ENCODE peak calls at places on chromosomes 5 and 9, in five cellular contexts. T, O, J, W and Z are unnamed samples.

GRCh38 chr9:21527579-21527978 is 45.5 kb upstream of the IFNE start:
- DNase-seq in W (no peak), J (no peak), O (no peak), T (peak; percentile 10), Z (no peak)

GRCh38 chr9:130445268-130445983 is 665 bp downstream of the ASS1 start:
- DNase-seq in J (peak; percentile 30), T (no peak), W (no peak), O (no peak), Z (peak; percentile 8)

GRCh38 chr5:108386345-108387061 is 4.6 kb upstream of the FBXL17 start:
- DNase-seq in W (no peak), O (no peak), J (peak; percentile 9), T (no peak), Z (no peak)

GRCh38 chr9:136648746-136649145 is 14.0 kb upstream of the EGFL7 start:
- DNase-seq in J (no peak), T (peak; percentile 10), W (no peak), O (no peak), Z (no peak)

GRCh38 chr5:76861616-76862015 is 11.8 kb downstream of the S100Z start:
- DNase-seq in J (no peak), O (no peak), T (no peak), W (no peak), Z (no peak)

GRCh38 chr9:17280350-17281012 is 145.6 kb downstream of the CNTLN start:
- DNase-seq in J (no peak), T (no peak), W (no peak), O (no peak), Z (no peak)

GRCh38 chr5:84634256-84634655 is 249.6 kb upstream of the EDIL3 start:
- DNase-seq in O (no peak), J (no peak), W (no peak), T (no peak), Z (no peak)

GRCh38 chr9:71115448-71115975 is 5.9 kb downstream of the TRPM3 start:
- DNase-seq in O (no peak), J (no peak), T (no peak), W (no peak), Z (no peak)

GRCh38 chr9:136247947-136248637 is 2.5 kb upstream of the QSOX2 start:
- DNase-seq in O (no peak), J (no peak), W (no peak), T (no peak), Z (no peak)

GRCh38 chr5:170509323-170509660 is 5.5 kb downstream of the KCNIP1 start:
- DNase-seq in O (no peak), W (no peak), T (no peak), J (no peak), Z (no peak)

GRCh38 chr9:23291001-23291400 is 535.0 kb downstream of the ELAVL2 start:
- DNase-seq in O (no peak), T (no peak), W (no peak), J (no peak), Z (no peak)

GRCh38 chr5:9545959-9546851 is at the start of gene SEMA5A:
- DNase-seq in O (no peak), J (peak; percentile 48), T (no peak), W (no peak), Z (peak; percentile 47)

GRCh38 chr9:113481176-113481805 is 17.8 kb downstream of the RGS3 start:
- DNase-seq in T (no peak), J (no peak), W (peak; percentile 82), O (no peak), Z (no peak)

GRCh38 chr9:34375901-34376595 is 650 bp downstream of the MYORG start:
- DNase-seq in J (no peak), O (no peak), T (peak; percentile 62), W (peak; percentile 40), Z (peak; percentile 51)

GRCh38 chr9:69900406-69900805 is 79.8 kb downstream of the CFAP95 start:
- DNase-seq in J (no peak), W (no peak), T (no peak), O (no peak), Z (no peak)

GRCh38 chr9:135657416-135657815 is 5.7 kb upstream of the LCN9 start:
- DNase-seq in J (no peak), O (no peak), T (no peak), W (no peak), Z (no peak)

GRCh38 chr9:132319421-132320110 is 35.2 kb downstream of the SETX start:
- DNase-seq in J (no peak), O (no peak), W (no peak), T (no peak), Z (no peak)

GRCh38 chr5:120789918-120790714 is 326.0 kb downstream of the PRR16 start:
- DNase-seq in O (no peak), J (no peak), W (no peak), T (no peak), Z (no peak)

GRCh38 chr9:71681708-71682268 is 86.5 kb downstream of the CEMIP2 start:
- DNase-seq in W (no peak), J (peak; percentile 23), O (no peak), T (no peak), Z (no peak)

GRCh38 chr9:130421154-130421801 is 23.5 kb upstream of the ASS1 start:
- DNase-seq in J (no peak), W (no peak), T (no peak), O (no peak), Z (no peak)

GRCh38 chr9:134376386-134377142 is 50.3 kb downstream of the RXRA start:
- DNase-seq in T (no peak), J (no peak), O (no peak), W (no peak), Z (no peak)

GRCh38 chr5:126499742-126500396 is 76.7 kb downstream of the GRAMD2B start:
- DNase-seq in T (no peak), W (no peak), O (no peak), J (no peak), Z (peak; percentile 45)

GRCh38 chr5:147713550-147714295 is 68.8 kb downstream of the JAKMIP2 start:
- DNase-seq in W (no peak), O (no peak), J (no peak), T (no peak), Z (no peak)

GRCh38 chr5:67377651-67378050 is 181.1 kb upstream of the CD180 start:
- DNase-seq in W (no peak), O (no peak), T (no peak), J (no peak), Z (no peak)

GRCh38 chr9:116149844-116150243 is 3.7 kb upstream of the PAPPA start:
- DNase-seq in J (no peak), T (no peak), O (no peak), W (no peak), Z (peak; percentile 50)

GRCh38 chr9:97706246-97706645 is 9.1 kb upstream of the XPA start:
- DNase-seq in T (no peak), W (no peak), J (no peak), O (no peak), Z (no peak)

GRCh38 chr5:112776301-112776856 is 38.7 kb downstream of the APC start:
- DNase-seq in O (no peak), J (no peak), W (no peak), T (no peak), Z (peak; percentile 2)

GRCh38 chr9:18189876-18190670 is 283.9 kb upstream of the ADAMTSL1 start:
- DNase-seq in O (no peak), T (no peak), J (no peak), W (no peak), Z (no peak)

GRCh38 chr5:32282633-32283032 is 30.1 kb downstream of the MTMR12 start:
- DNase-seq in T (no peak), O (no peak), W (no peak), J (no peak), Z (no peak)

GRCh38 chr9:130288926-130289705 is 23.6 kb downstream of the HMCN2 start:
- DNase-seq in W (peak; percentile 29), O (no peak), J (no peak), T (no peak), Z (no peak)

GRCh38 chr5:145633474-145633873 is 201.7 kb downstream of the PRELID2 start:
- DNase-seq in T (no peak), O (no peak), W (no peak), J (no peak), Z (no peak)